ENCODE peak calls at places on chromosomes 6 and 20, in five cellular contexts. One of them, this sample, is unnamed.

GRCh38 chr6:123829302-123829953 is 25.8 kb downstream of the NKAIN2 start:
- DNase-seq in Peyer's patch: no peak
- DNase-seq in right cardiac atrium: no peak
- DNase-seq in CD8-positive, alpha-beta memory T cell: no peak
- DNase-seq in A549: peak; percentile 0
- DNase-seq in this sample: no peak

GRCh38 chr6:27617046-27617687 is 144.3 kb upstream of the ZNF184 start:
- DNase-seq in Peyer's patch: no peak
- DNase-seq in CD8-positive, alpha-beta memory T cell: no peak
- DNase-seq in right cardiac atrium: no peak
- DNase-seq in A549: no peak
- DNase-seq in this sample: no peak

GRCh38 chr20:37359836-37360235 is 13.9 kb downstream of the SRC start:
- DNase-seq in CD8-positive, alpha-beta memory T cell: no peak
- DNase-seq in A549: no peak
- DNase-seq in right cardiac atrium: no peak
- DNase-seq in Peyer's patch: no peak
- DNase-seq in this sample: no peak

GRCh38 chr6:130307752-130308361 is 58.0 kb upstream of the TMEM200A start:
- DNase-seq in Peyer's patch: no peak
- DNase-seq in right cardiac atrium: no peak
- DNase-seq in CD8-positive, alpha-beta memory T cell: no peak
- DNase-seq in A549: peak; percentile 72
- DNase-seq in this sample: no peak

GRCh38 chr6:17179246-17180073 is 77.6 kb downstream of the STMND1 start:
- DNase-seq in Peyer's patch: no peak
- DNase-seq in A549: peak; percentile 33
- DNase-seq in CD8-positive, alpha-beta memory T cell: no peak
- DNase-seq in right cardiac atrium: no peak
- DNase-seq in this sample: no peak

GRCh38 chr20:41854765-41855164 is 236.6 kb upstream of the CHD6 start:
- DNase-seq in Peyer's patch: no peak
- DNase-seq in right cardiac atrium: no peak
- DNase-seq in A549: peak; percentile 23
- DNase-seq in CD8-positive, alpha-beta memory T cell: no peak
- DNase-seq in this sample: no peak

GRCh38 chr6:146028835-146029572 is at the start of gene GRM1:
- DNase-seq in CD8-positive, alpha-beta memory T cell: no peak
- DNase-seq in right cardiac atrium: no peak
- DNase-seq in A549: no peak
- DNase-seq in Peyer's patch: no peak
- DNase-seq in this sample: no peak

GRCh38 chr20:6185268-6185667 is 62.4 kb upstream of the FERMT1 start:
- DNase-seq in CD8-positive, alpha-beta memory T cell: no peak
- DNase-seq in A549: no peak
- DNase-seq in Peyer's patch: no peak
- DNase-seq in right cardiac atrium: no peak
- DNase-seq in this sample: no peak

GRCh38 chr6:111711476-111711875 is 105.8 kb upstream of the TRAF3IP2 start:
- DNase-seq in A549: no peak
- DNase-seq in CD8-positive, alpha-beta memory T cell: no peak
- DNase-seq in right cardiac atrium: peak; percentile 80
- DNase-seq in Peyer's patch: no peak
- DNase-seq in this sample: peak; percentile 65

GRCh38 chr6:35077006-35077712 is 64.0 kb downstream of the TCP11 start:
- DNase-seq in Peyer's patch: no peak
- DNase-seq in CD8-positive, alpha-beta memory T cell: no peak
- DNase-seq in right cardiac atrium: no peak
- DNase-seq in A549: no peak
- DNase-seq in this sample: no peak

GRCh38 chr20:32537657-32538525 is 47.2 kb downstream of the NOL4L start:
- DNase-seq in Peyer's patch: no peak
- DNase-seq in right cardiac atrium: peak; percentile 68
- DNase-seq in A549: no peak
- DNase-seq in CD8-positive, alpha-beta memory T cell: no peak
- DNase-seq in this sample: no peak

GRCh38 chr6:116761779-116762178 is 3.7 kb downstream of the FAM162B start:
- DNase-seq in right cardiac atrium: no peak
- DNase-seq in A549: no peak
- DNase-seq in Peyer's patch: no peak
- DNase-seq in CD8-positive, alpha-beta memory T cell: no peak
- DNase-seq in this sample: no peak

GRCh38 chr6:151307501-151307900 is 67.7 kb downstream of the AKAP12 start:
- DNase-seq in Peyer's patch: no peak
- DNase-seq in CD8-positive, alpha-beta memory T cell: no peak
- DNase-seq in right cardiac atrium: no peak
- DNase-seq in A549: no peak
- DNase-seq in this sample: no peak

GRCh38 chr20:32325706-32326506 is 32.2 kb upstream of the ASXL1 start:
- DNase-seq in A549: peak; percentile 91
- DNase-seq in right cardiac atrium: no peak
- DNase-seq in CD8-positive, alpha-beta memory T cell: no peak
- DNase-seq in Peyer's patch: no peak
- DNase-seq in this sample: no peak

GRCh38 chr6:6546318-6547110 is 42.0 kb upstream of the LY86 start:
- DNase-seq in CD8-positive, alpha-beta memory T cell: no peak
- DNase-seq in Peyer's patch: no peak
- DNase-seq in right cardiac atrium: peak; percentile 76
- DNase-seq in A549: no peak
- DNase-seq in this sample: peak; percentile 21

GRCh38 chr20:10672579-10673127 is 1.1 kb downstream of the JAG1 start:
- DNase-seq in Peyer's patch: no peak
- DNase-seq in right cardiac atrium: peak; percentile 87
- DNase-seq in A549: no peak
- DNase-seq in CD8-positive, alpha-beta memory T cell: no peak
- DNase-seq in this sample: peak; percentile 47

GRCh38 chr6:45507156-45507555 is 129.4 kb upstream of the SUPT3H start:
- DNase-seq in Peyer's patch: no peak
- DNase-seq in A549: no peak
- DNase-seq in right cardiac atrium: no peak
- DNase-seq in CD8-positive, alpha-beta memory T cell: no peak
- DNase-seq in this sample: no peak

GRCh38 chr20:34268851-34269668 is 27.8 kb downstream of the ASIP start:
- DNase-seq in CD8-positive, alpha-beta memory T cell: peak; percentile 5
- DNase-seq in Peyer's patch: peak; percentile 27
- DNase-seq in A549: no peak
- DNase-seq in right cardiac atrium: peak; percentile 68
- DNase-seq in this sample: peak; percentile 63

GRCh38 chr6:157840776-157841175 is 17.7 kb downstream of the SNX9 start:
- DNase-seq in right cardiac atrium: no peak
- DNase-seq in CD8-positive, alpha-beta memory T cell: no peak
- DNase-seq in A549: peak; percentile 10
- DNase-seq in Peyer's patch: no peak
- DNase-seq in this sample: no peak

GRCh38 chr6:16206595-16207037 is 31.8 kb upstream of the GMPR start:
- DNase-seq in CD8-positive, alpha-beta memory T cell: peak; percentile 7
- DNase-seq in right cardiac atrium: no peak
- DNase-seq in Peyer's patch: peak; percentile 51
- DNase-seq in A549: peak; percentile 49
- DNase-seq in this sample: peak; percentile 55

GRCh38 chr6:84150680-84151079 is 76.8 kb downstream of the CEP162 start:
- DNase-seq in CD8-positive, alpha-beta memory T cell: no peak
- DNase-seq in Peyer's patch: no peak
- DNase-seq in A549: no peak
- DNase-seq in right cardiac atrium: no peak
- DNase-seq in this sample: no peak

GRCh38 chr6:34656378-34657036 is 40.1 kb downstream of the ILRUN start:
- DNase-seq in right cardiac atrium: peak; percentile 60
- DNase-seq in A549: no peak
- DNase-seq in CD8-positive, alpha-beta memory T cell: no peak
- DNase-seq in Peyer's patch: peak; percentile 72
- DNase-seq in this sample: no peak

GRCh38 chr6:113732384-113732966 is 124.7 kb upstream of the MARCKS start:
- DNase-seq in right cardiac atrium: peak; percentile 67
- DNase-seq in Peyer's patch: no peak
- DNase-seq in CD8-positive, alpha-beta memory T cell: no peak
- DNase-seq in A549: no peak
- DNase-seq in this sample: peak; percentile 12

GRCh38 chr20:50725722-50726000 is 5.7 kb upstream of the PARD6B start:
- DNase-seq in Peyer's patch: no peak
- DNase-seq in right cardiac atrium: no peak
- DNase-seq in A549: no peak
- DNase-seq in CD8-positive, alpha-beta memory T cell: no peak
- DNase-seq in this sample: no peak

GRCh38 chr20:1171461-1172093 is 13.2 kb downstream of the TMEM74B start:
- DNase-seq in A549: peak; percentile 24
- DNase-seq in CD8-positive, alpha-beta memory T cell: no peak
- DNase-seq in Peyer's patch: no peak
- DNase-seq in right cardiac atrium: peak; percentile 64
- DNase-seq in this sample: no peak

DNA sequence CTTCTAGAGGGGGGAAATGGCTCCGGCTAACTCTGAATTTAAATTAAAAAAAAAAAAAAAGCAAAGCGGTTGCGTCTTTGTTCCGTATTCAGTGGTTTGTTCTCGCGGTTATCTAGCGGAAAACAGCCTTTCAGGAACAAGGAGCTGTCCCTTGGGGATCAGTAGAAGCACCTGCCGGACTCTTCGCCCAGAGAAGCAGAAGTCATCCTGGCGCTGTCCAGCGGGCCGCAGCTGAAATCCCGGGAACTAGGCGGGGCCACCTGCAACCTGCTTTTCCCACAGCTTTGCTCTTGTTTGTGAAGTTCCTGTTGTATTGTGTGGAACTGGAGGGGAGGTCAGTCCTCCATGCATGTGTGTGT is 43.9 kb upstream of the GJE1 start:
- DNase-seq in Peyer's patch: no peak
- DNase-seq in CD8-positive, alpha-beta memory T cell: no peak
- DNase-seq in right cardiac atrium: no peak
- DNase-seq in A549: peak; percentile 24
- DNase-seq in this sample: no peak
- H3K4me3 ChIP-seq in Peyer's patch: no peak overlapping the region
- H3K4me3 ChIP-seq in CD8-positive, alpha-beta memory T cell: no peak overlapping the region
- H3K4me3 ChIP-seq in right cardiac atrium: no peak overlapping the region
- H3K4me3 ChIP-seq in A549: no peak overlapping the region
- H3K4me3 ChIP-seq in this sample: no peak overlapping the region

GRCh38 chr6:168397011-168397410 is 44.0 kb upstream of the SMOC2 start:
- DNase-seq in CD8-positive, alpha-beta memory T cell: no peak
- DNase-seq in A549: no peak
- DNase-seq in Peyer's patch: no peak
- DNase-seq in right cardiac atrium: no peak
- DNase-seq in this sample: no peak
- H3K9me3 ChIP-seq in CD8-positive, alpha-beta memory T cell: no peaks in the 10 kb centered on the region
- H3K9me3 ChIP-seq in A549: no peaks in the 10 kb centered on the region
- H3K9me3 ChIP-seq in Peyer's patch: no peaks in the 10 kb centered on the region
- H3K9me3 ChIP-seq in right cardiac atrium: no peaks in the 10 kb centered on the region
- H3K9me3 ChIP-seq in this sample: no peaks in the 10 kb centered on the region

GRCh38 chr6:106360989-106361430 is 493 bp downstream of the CRYBG1 start:
- DNase-seq in Peyer's patch: peak; percentile 20
- DNase-seq in A549: no peak
- DNase-seq in right cardiac atrium: no peak
- DNase-seq in CD8-positive, alpha-beta memory T cell: peak; percentile 3
- DNase-seq in this sample: no peak

GRCh38 chr6:106356382-106356781 is 4.1 kb upstream of the CRYBG1 start:
- DNase-seq in Peyer's patch: no peak
- DNase-seq in CD8-positive, alpha-beta memory T cell: no peak
- DNase-seq in right cardiac atrium: no peak
- DNase-seq in A549: no peak
- DNase-seq in this sample: no peak

GRCh38 chr6:106363401-106364138 is 3.1 kb downstream of the CRYBG1 start:
- DNase-seq in Peyer's patch: no peak
- DNase-seq in A549: no peak
- DNase-seq in CD8-positive, alpha-beta memory T cell: no peak
- DNase-seq in right cardiac atrium: no peak
- DNase-seq in this sample: no peak

GRCh38 chr6:106359989-106360409 is 518 bp upstream of the CRYBG1 start:
- DNase-seq in CD8-positive, alpha-beta memory T cell: no peak
- DNase-seq in Peyer's patch: no peak
- DNase-seq in right cardiac atrium: no peak
- DNase-seq in A549: no peak
- DNase-seq in this sample: no peak

DNA sequence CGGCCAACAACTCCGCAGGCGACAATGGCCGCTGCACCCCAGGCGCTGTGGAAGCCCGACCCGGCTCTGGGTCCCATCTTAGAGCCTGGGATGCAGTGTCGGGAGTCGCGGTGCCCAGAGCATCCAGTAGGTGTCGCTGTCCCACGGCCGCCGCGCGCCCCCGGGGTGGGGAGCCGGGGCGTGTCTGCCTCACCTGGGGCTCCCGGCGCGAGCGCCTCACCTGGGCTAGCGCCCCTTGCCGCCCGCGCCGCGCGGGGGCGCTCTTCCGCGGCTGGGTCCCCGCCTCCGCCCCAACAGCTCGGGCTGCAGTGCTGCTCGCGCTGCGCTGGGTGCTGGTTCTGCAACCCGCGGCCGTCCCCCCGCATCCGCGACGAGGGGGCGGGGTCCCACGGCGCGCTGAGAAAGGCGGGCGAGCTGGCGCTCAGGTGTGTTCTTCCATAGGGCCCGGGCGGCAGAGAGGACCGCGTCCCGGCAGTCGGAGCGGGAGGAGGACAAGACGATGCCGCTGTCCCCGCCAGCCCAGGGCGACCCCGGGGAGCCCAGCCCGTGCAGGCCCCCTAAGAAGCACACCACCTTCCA is at the start of gene CRYBG1:
- DNase-seq in right cardiac atrium: peak; percentile 68
- DNase-seq in CD8-positive, alpha-beta memory T cell: peak; percentile 56
- DNase-seq in A549: peak; percentile 38
- DNase-seq in Peyer's patch: peak; percentile 42
- DNase-seq in this sample: peak; percentile 20
- H3K4me3 ChIP-seq in right cardiac atrium: peak within 1 kb of the TSS; percentile 12
- H3K4me3 ChIP-seq in CD8-positive, alpha-beta memory T cell: peak within 1 kb of the TSS; percentile 58
- H3K4me3 ChIP-seq in A549: peak within 1 kb of the TSS; percentile 68
- H3K4me3 ChIP-seq in Peyer's patch: peak within 1 kb of the TSS; percentile 52
- H3K4me3 ChIP-seq in this sample: peak within 1 kb of the TSS; percentile 37

GRCh38 chr6:4815584-4815983 is 39.4 kb downstream of the CDYL start:
- DNase-seq in CD8-positive, alpha-beta memory T cell: no peak
- DNase-seq in Peyer's patch: no peak
- DNase-seq in right cardiac atrium: no peak
- DNase-seq in A549: no peak
- DNase-seq in this sample: no peak

GRCh38 chr6:4818272-4818938 is 42.2 kb downstream of the CDYL start:
- DNase-seq in CD8-positive, alpha-beta memory T cell: no peak
- DNase-seq in A549: no peak
- DNase-seq in Peyer's patch: no peak
- DNase-seq in right cardiac atrium: no peak
- DNase-seq in this sample: no peak

GRCh38 chr6:4814212-4814611 is 38.0 kb downstream of the CDYL start:
- DNase-seq in CD8-positive, alpha-beta memory T cell: no peak
- DNase-seq in right cardiac atrium: no peak
- DNase-seq in A549: no peak
- DNase-seq in Peyer's patch: no peak
- DNase-seq in this sample: no peak

GRCh38 chr6:4817551-4817950 is 41.3 kb downstream of the CDYL start:
- DNase-seq in A549: no peak
- DNase-seq in CD8-positive, alpha-beta memory T cell: no peak
- DNase-seq in Peyer's patch: no peak
- DNase-seq in right cardiac atrium: no peak
- DNase-seq in this sample: no peak

DNA sequence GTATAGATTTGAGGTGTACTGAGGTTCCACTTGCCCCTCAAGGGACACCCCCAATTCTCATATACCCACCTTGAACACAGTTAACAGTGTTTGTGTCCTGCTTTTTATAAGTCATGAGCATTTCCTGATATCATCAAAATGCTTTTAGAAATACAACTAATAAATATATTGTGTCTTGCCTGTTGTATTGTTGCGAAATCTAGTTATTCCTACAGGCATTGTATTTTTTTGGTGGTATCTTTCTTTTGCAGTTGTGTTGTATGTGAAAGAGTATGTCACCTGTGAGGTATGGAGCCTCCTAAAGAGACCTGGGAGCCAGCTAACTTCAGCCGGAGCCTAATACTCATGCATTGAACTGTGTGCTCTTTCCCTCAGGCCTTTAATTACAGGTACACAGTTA is 40.7 kb downstream of the CDYL start:
- DNase-seq in right cardiac atrium: no peak
- DNase-seq in A549: no peak
- DNase-seq in CD8-positive, alpha-beta memory T cell: no peak
- DNase-seq in Peyer's patch: no peak
- DNase-seq in this sample: no peak
- H3K9me3 ChIP-seq in right cardiac atrium: no peaks in the 10 kb centered on the region
- H3K9me3 ChIP-seq in A549: no peaks in the 10 kb centered on the region
- H3K9me3 ChIP-seq in CD8-positive, alpha-beta memory T cell: no peaks in the 10 kb centered on the region
- H3K9me3 ChIP-seq in Peyer's patch: no peaks in the 10 kb centered on the region
- H3K9me3 ChIP-seq in this sample: no peaks in the 10 kb centered on the region